ENCODE peak calls at places on chromosomes 7 and 10, in nine cellular contexts. A, B, G, E, Y, M, L, F and I are unnamed samples.

GRCh38 chr7:69419928-69420327 is 178.3 kb upstream of the AUTS2 start:
- DNase-seq in E (no peak), Y (peak; percentile 89), B (no peak), F (no peak), G (no peak), A (no peak), M (no peak), L (no peak), I (no peak)

GRCh38 chr7:80842479-80842797 is 76.4 kb downstream of the SEMA3C start:
- DNase-seq in F (no peak), E (no peak), G (no peak), L (no peak), B (no peak), Y (no peak), A (no peak), M (no peak), I (no peak)

GRCh38 chr7:131753620-131754222 is 197.3 kb upstream of the PODXL start:
- DNase-seq in E (peak; percentile 51), B (no peak), A (no peak), M (peak; percentile 2), L (peak; percentile 4), Y (no peak), F (no peak), G (no peak), I (no peak)

GRCh38 chr7:120876922-120877321 is 19.0 kb upstream of the TSPAN12 start:
- DNase-seq in F (no peak), A (no peak), B (no peak), E (no peak), Y (no peak), M (no peak), L (no peak), G (no peak), I (no peak)

GRCh38 chr7:107816053-107816566 is 13.1 kb upstream of the SLC26A3 start:
- DNase-seq in E (no peak), B (peak; percentile 44), Y (no peak), M (peak; percentile 62), A (no peak), L (peak; percentile 86), G (no peak), F (no peak), I (peak; percentile 2)

GRCh38 chr10:29585488-29585976 is 49.2 kb downstream of the SVIL start:
- DNase-seq in F (peak; percentile 20), B (no peak), M (peak; percentile 30), A (no peak), E (no peak), Y (no peak), G (no peak), L (peak; percentile 45), I (no peak)

GRCh38 chr7:158372400-158373302 is 215.0 kb downstream of the PTPRN2 start:
- DNase-seq in Y (no peak), L (no peak), G (no peak), F (no peak), B (no peak), M (no peak), E (no peak), A (no peak), I (no peak)

GRCh38 chr10:44961931-44962750 is 2.5 kb downstream of the RASSF4 start:
- DNase-seq in B (no peak), F (no peak), E (no peak), L (no peak), G (no peak), A (peak; percentile 17), M (no peak), Y (no peak), I (no peak)

GRCh38 chr7:44727346-44728262 is 21.0 kb upstream of the ZMIZ2 start:
- DNase-seq in F (peak; percentile 36), L (peak; percentile 84), Y (no peak), A (no peak), E (no peak), G (peak; percentile 81), B (peak; percentile 89), M (peak; percentile 92), I (peak; percentile 67)

GRCh38 chr10:88802430-88802829 is at the start of gene LIPM:
- DNase-seq in A (no peak), M (no peak), E (no peak), L (no peak), Y (no peak), F (no peak), G (no peak), B (peak; percentile 29), I (no peak)

GRCh38 chr10:644943-645334 is 44.5 kb downstream of the DIP2C start:
- DNase-seq in L (no peak), E (no peak), B (no peak), G (no peak), M (no peak), F (no peak), Y (no peak), A (no peak), I (no peak)

GRCh38 chr7:5624386-5625365 is 156.8 kb downstream of the RNF216 start:
- DNase-seq in M (no peak), F (no peak), Y (no peak), L (no peak), A (no peak), E (peak; percentile 19), B (no peak), G (no peak), I (no peak)

GRCh38 chr7:5627745-5628547 is 153.5 kb downstream of the RNF216 start:
- DNase-seq in A (no peak), F (no peak), Y (no peak), B (no peak), E (peak; percentile 76), G (no peak), M (no peak), L (no peak), I (no peak)

GRCh38 chr7:5622746-5623145 is 158.7 kb downstream of the RNF216 start:
- DNase-seq in Y (no peak), G (no peak), L (no peak), M (no peak), F (no peak), A (no peak), B (no peak), E (peak; percentile 22), I (no peak)

GRCh38 chr7:5626456-5626855 is 155.0 kb downstream of the RNF216 start:
- DNase-seq in E (peak; percentile 8), A (no peak), B (peak; percentile 18), G (no peak), F (no peak), M (no peak), Y (no peak), L (no peak), I (no peak)

DNA sequence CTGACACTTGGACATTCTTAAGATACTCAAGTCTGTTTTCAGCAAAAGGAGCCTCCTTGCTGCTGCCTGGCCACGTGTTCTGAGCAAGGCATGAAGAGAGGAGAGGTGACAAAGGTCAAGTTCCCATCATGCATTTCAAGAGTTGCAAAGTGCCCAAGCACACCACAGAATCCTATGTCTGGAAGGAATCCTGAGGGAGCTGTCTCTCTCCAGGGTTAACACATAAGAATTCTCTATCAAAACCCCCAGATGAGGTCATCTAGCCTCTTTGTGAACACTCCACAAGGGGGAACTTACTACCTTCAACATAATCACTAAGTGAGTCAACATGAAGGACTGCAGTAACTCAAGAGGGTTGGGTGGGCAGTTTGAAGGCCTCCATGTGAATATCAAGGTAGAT is 155.5 kb downstream of the RNF216 start:
- DNase-seq in A (no peak), Y (no peak), E (peak; percentile 36), G (peak; percentile 62), B (peak; percentile 83), M (peak; percentile 82), L (peak; percentile 95), F (peak; percentile 49), I (peak; percentile 29)
- TF ChIP-seq CTCF in A (no peak), Y (no peak), E (peak; percentile 58), G (no peak), B (peak; percentile 31), M (peak; percentile 15), L (peak; percentile 35), F (peak; percentile 8), I (peak; percentile 21)

DNA sequence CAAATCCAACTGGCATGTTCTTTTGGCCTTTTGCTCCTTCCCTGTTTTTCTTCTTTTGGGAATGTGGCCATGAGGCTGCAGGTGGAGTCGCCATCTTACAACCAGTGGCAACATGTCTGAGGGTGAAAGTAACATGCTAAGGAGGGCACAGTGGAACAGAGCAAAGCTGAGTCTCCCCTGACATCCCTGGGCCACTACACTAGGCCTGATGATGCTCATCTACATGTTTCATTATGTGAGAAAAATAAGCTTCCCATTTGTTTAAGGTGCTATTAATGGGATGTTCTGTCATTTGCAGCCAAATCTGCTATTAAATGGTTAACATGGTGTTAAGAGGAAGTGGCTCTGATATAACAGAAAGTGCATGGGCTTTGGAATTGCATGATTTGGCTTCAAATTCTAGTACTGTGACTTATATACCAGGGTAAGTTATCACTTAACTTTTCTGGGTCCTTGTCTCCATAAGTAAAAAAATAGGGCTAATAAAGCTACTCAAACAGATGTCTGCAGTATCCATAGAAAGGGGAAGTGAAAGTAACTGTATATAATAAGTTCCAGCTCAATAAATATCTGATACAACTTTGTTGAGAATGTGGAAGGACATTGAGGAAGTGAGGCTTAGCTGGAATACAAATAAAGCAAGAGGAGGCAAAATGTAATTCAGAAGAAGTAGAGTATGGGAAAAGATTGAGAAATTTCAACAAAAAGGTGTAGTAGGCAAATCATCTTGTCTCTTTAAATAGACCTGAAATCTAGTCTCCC is 158.9 kb downstream of the RTKN2 start:
- DNase-seq in E (no peak), B (no peak), Y (no peak), F (no peak), G (no peak), A (no peak), M (no peak), L (no peak), I (no peak)
- H3K4me3 ChIP-seq in E (no peak overlapping the region), B (no peak overlapping the region), Y (no peak overlapping the region), F (no peak overlapping the region), G (no peak overlapping the region), A (no peak overlapping the region), M (no peak overlapping the region), L (no peak overlapping the region), I (no peak overlapping the region)

DNA sequence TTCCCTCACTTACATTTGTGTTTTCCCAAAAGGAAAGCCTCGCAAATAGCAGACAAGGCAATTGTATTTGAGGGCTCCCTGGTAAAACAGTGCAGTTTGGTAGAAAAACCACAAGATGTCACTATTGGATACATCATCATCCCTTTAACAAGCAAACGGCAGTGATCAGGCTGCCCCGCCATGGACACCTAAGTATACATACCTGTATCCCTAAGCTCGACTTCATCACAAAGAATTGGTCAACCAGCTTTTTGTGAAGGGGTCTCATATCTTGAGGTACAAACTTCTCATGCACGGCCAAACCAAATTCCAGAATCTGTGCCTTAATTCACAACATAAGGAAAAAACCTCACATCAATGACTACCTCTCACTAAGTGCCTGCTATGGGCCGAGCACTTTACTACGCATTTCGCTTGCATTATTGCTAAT is 179.5 kb upstream of the IMMP2L start:
- DNase-seq in F (peak; percentile 70), L (peak; percentile 90), G (peak; percentile 78), M (peak; percentile 85), A (peak; percentile 45), B (peak; percentile 82), Y (peak; percentile 52), E (peak; percentile 79), I (no peak)
- TF ChIP-seq CTCF in F (peak; percentile 66), L (peak; percentile 73), G (peak; percentile 61), M (peak; percentile 65), A (peak; percentile 69), B (peak; percentile 73), Y (peak; percentile 70), E (peak; percentile 92), I (peak; percentile 70)

DNA sequence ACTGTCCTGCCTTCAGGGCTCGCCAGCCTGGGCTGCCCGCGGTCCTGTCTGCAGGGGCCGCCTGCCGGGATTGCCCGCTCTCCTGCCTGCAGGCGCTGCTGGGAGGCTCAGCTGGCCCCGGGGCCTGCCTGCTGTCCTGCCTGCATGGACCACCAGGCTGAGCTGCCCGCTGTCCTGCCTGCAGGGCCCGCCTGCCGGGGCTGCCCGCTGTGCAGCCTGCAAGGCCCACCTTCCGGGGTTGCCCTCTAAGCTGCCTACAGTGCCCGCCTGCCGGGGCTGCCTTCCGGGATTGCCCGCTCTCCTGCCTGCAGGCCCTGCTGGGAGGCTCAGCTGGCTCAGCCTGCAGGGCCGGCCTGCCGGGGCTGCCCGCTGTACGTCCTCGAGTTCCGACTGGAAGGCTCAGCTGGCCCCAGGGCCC is 164.4 kb downstream of the GLRX3 start:
- DNase-seq in F (no peak), E (no peak), Y (no peak), A (no peak), L (no peak), B (no peak), M (no peak), G (peak; percentile 61), I (no peak)
- H3K4me3 ChIP-seq in F (no peak overlapping the region), E (no peak overlapping the region), Y (no peak overlapping the region), A (peak overlapping the region; percentile 45), L (no peak overlapping the region), B (peak overlapping the region; percentile 67), M (no peak overlapping the region), G (no peak overlapping the region), I (peak overlapping the region; percentile 32)